ENCODE peak calls at places on chromosomes 7 and 10, in ten cellular contexts. One of them, this sample, is unnamed.

GRCh38 chr7:131844380-131844779 is 288.0 kb upstream of the PODXL start:
- DNase-seq in aorta: no peak
- DNase-seq in cardiac fibroblast: no peak
- DNase-seq in OCI-LY7: no peak
- DNase-seq in epithelial cell of proximal tubule: no peak
- DNase-seq in CD8-positive, alpha-beta memory T cell: no peak
- DNase-seq in naive thymus-derived CD4-positive, alpha-beta T cell: no peak
- DNase-seq in kidney: no peak
- DNase-seq in lower leg skin: no peak
- DNase-seq in BJ: no peak
- DNase-seq in this sample: no peak

GRCh38 chr10:28940158-28940888 is 263.0 kb downstream of the BAMBI start:
- DNase-seq in lower leg skin: no peak
- DNase-seq in epithelial cell of proximal tubule: no peak
- DNase-seq in cardiac fibroblast: no peak
- DNase-seq in OCI-LY7: no peak
- DNase-seq in naive thymus-derived CD4-positive, alpha-beta T cell: no peak
- DNase-seq in kidney: no peak
- DNase-seq in BJ: no peak
- DNase-seq in aorta: no peak
- DNase-seq in CD8-positive, alpha-beta memory T cell: no peak
- DNase-seq in this sample: no peak

GRCh38 chr7:28626629-28627262 is 214.4 kb downstream of the CREB5 start:
- DNase-seq in BJ: no peak
- DNase-seq in kidney: no peak
- DNase-seq in naive thymus-derived CD4-positive, alpha-beta T cell: no peak
- DNase-seq in OCI-LY7: peak
- DNase-seq in lower leg skin: no peak
- DNase-seq in epithelial cell of proximal tubule: no peak
- DNase-seq in aorta: no peak
- DNase-seq in cardiac fibroblast: peak
- DNase-seq in CD8-positive, alpha-beta memory T cell: peak
- DNase-seq in this sample: no peak

GRCh38 chr10:69222157-69223027 is 2.3 kb downstream of the HKDC1 start:
- DNase-seq in aorta: no peak
- DNase-seq in CD8-positive, alpha-beta memory T cell: peak
- DNase-seq in naive thymus-derived CD4-positive, alpha-beta T cell: peak
- DNase-seq in lower leg skin: peak
- DNase-seq in epithelial cell of proximal tubule: peak
- DNase-seq in cardiac fibroblast: peak
- DNase-seq in OCI-LY7: peak
- DNase-seq in kidney: peak
- DNase-seq in BJ: no peak
- DNase-seq in this sample: no peak

GRCh38 chr10:121540773-121541395 is 57.4 kb downstream of the FGFR2 start:
- DNase-seq in epithelial cell of proximal tubule: no peak
- DNase-seq in cardiac fibroblast: no peak
- DNase-seq in OCI-LY7: no peak
- DNase-seq in BJ: no peak
- DNase-seq in naive thymus-derived CD4-positive, alpha-beta T cell: no peak
- DNase-seq in kidney: no peak
- DNase-seq in lower leg skin: no peak
- DNase-seq in aorta: no peak
- DNase-seq in CD8-positive, alpha-beta memory T cell: no peak
- DNase-seq in this sample: no peak

GRCh38 chr10:122245136-122245535 is 26.0 kb upstream of the BTBD16 start:
- DNase-seq in epithelial cell of proximal tubule: no peak
- DNase-seq in aorta: no peak
- DNase-seq in BJ: no peak
- DNase-seq in CD8-positive, alpha-beta memory T cell: no peak
- DNase-seq in lower leg skin: no peak
- DNase-seq in OCI-LY7: no peak
- DNase-seq in cardiac fibroblast: no peak
- DNase-seq in naive thymus-derived CD4-positive, alpha-beta T cell: no peak
- DNase-seq in kidney: no peak
- DNase-seq in this sample: no peak

GRCh38 chr7:148385009-148385682 is 205.4 kb upstream of the C7orf33 start:
- DNase-seq in aorta: no peak
- DNase-seq in CD8-positive, alpha-beta memory T cell: no peak
- DNase-seq in OCI-LY7: no peak
- DNase-seq in kidney: no peak
- DNase-seq in lower leg skin: no peak
- DNase-seq in BJ: no peak
- DNase-seq in naive thymus-derived CD4-positive, alpha-beta T cell: no peak
- DNase-seq in cardiac fibroblast: no peak
- DNase-seq in epithelial cell of proximal tubule: no peak
- DNase-seq in this sample: no peak

GRCh38 chr10:118166951-118167350 is 120.2 kb upstream of the RAB11FIP2 start:
- DNase-seq in CD8-positive, alpha-beta memory T cell: no peak
- DNase-seq in aorta: no peak
- DNase-seq in naive thymus-derived CD4-positive, alpha-beta T cell: no peak
- DNase-seq in OCI-LY7: no peak
- DNase-seq in cardiac fibroblast: no peak
- DNase-seq in BJ: no peak
- DNase-seq in lower leg skin: no peak
- DNase-seq in kidney: no peak
- DNase-seq in epithelial cell of proximal tubule: no peak
- DNase-seq in this sample: no peak

GRCh38 chr10:127563718-127564553 is 14.8 kb downstream of the NPS start:
- DNase-seq in CD8-positive, alpha-beta memory T cell: no peak
- DNase-seq in cardiac fibroblast: no peak
- DNase-seq in aorta: no peak
- DNase-seq in epithelial cell of proximal tubule: no peak
- DNase-seq in naive thymus-derived CD4-positive, alpha-beta T cell: no peak
- DNase-seq in BJ: no peak
- DNase-seq in lower leg skin: no peak
- DNase-seq in OCI-LY7: peak
- DNase-seq in kidney: no peak
- DNase-seq in this sample: no peak

GRCh38 chr10:70664702-70665195 is 7.6 kb upstream of the ADAMTS14 start:
- DNase-seq in aorta: no peak
- DNase-seq in kidney: no peak
- DNase-seq in naive thymus-derived CD4-positive, alpha-beta T cell: no peak
- DNase-seq in BJ: peak
- DNase-seq in cardiac fibroblast: peak
- DNase-seq in lower leg skin: no peak
- DNase-seq in CD8-positive, alpha-beta memory T cell: no peak
- DNase-seq in epithelial cell of proximal tubule: peak
- DNase-seq in OCI-LY7: peak
- DNase-seq in this sample: no peak

GRCh38 chr7:76346097-76346496 is 12.7 kb downstream of the YWHAG start:
- DNase-seq in lower leg skin: no peak
- DNase-seq in naive thymus-derived CD4-positive, alpha-beta T cell: no peak
- DNase-seq in CD8-positive, alpha-beta memory T cell: no peak
- DNase-seq in BJ: no peak
- DNase-seq in OCI-LY7: no peak
- DNase-seq in aorta: no peak
- DNase-seq in cardiac fibroblast: no peak
- DNase-seq in epithelial cell of proximal tubule: no peak
- DNase-seq in kidney: no peak
- DNase-seq in this sample: no peak

GRCh38 chr10:94183666-94184264 is 179.0 kb downstream of the NOC3L start:
- DNase-seq in kidney: no peak
- DNase-seq in BJ: peak
- DNase-seq in CD8-positive, alpha-beta memory T cell: no peak
- DNase-seq in naive thymus-derived CD4-positive, alpha-beta T cell: no peak
- DNase-seq in lower leg skin: no peak
- DNase-seq in aorta: no peak
- DNase-seq in epithelial cell of proximal tubule: no peak
- DNase-seq in cardiac fibroblast: peak
- DNase-seq in OCI-LY7: no peak
- DNase-seq in this sample: no peak

DNA sequence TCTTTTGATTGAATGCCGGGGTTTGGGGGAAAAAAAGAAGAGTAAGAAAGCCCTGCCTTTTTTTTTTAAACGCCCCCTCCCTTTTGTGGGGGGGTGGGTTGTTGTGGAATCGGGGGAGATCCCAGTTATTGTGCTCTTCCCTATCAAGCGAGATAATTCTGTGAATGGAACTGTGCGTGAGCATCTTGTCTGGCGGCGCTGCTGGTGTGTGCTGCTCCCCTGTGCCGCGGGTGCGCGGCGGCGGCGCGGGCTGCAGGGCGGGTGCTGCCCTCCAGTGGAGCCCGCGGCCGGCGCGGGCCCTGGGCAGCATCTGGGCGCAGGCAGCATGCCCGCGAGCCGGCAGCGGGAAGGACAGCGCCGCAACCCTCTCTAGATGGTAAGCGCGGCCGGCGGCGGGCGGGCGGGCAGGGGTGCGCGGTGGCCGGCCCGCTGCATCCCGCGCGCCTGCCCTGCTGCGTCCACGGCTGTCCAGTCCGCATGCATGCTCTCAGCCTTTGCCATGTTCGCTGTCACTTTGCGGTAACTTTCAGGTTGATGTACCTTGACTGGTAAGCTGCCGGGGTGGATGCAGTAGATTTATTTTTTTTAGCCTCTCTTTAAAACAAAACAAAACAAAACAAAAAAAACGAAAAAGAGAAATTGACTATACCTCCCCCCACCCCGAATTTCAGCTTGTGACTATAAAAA is 176.6 kb downstream of the TCF7L2 start:
- DNase-seq in OCI-LY7: no peak
- DNase-seq in CD8-positive, alpha-beta memory T cell: peak
- DNase-seq in cardiac fibroblast: peak
- DNase-seq in kidney: peak
- DNase-seq in aorta: peak
- DNase-seq in lower leg skin: no peak
- DNase-seq in naive thymus-derived CD4-positive, alpha-beta T cell: no peak
- DNase-seq in BJ: no peak
- DNase-seq in epithelial cell of proximal tubule: no peak
- DNase-seq in this sample: no peak
- H3K4me3 ChIP-seq in OCI-LY7: no peak
- H3K4me3 ChIP-seq in CD8-positive, alpha-beta memory T cell: no peak
- H3K4me3 ChIP-seq in cardiac fibroblast: peak
- H3K4me3 ChIP-seq in kidney: no peak
- H3K4me3 ChIP-seq in aorta: peak
- H3K4me3 ChIP-seq in lower leg skin: no peak
- H3K4me3 ChIP-seq in naive thymus-derived CD4-positive, alpha-beta T cell: no peak
- H3K4me3 ChIP-seq in BJ: peak
- H3K4me3 ChIP-seq in epithelial cell of proximal tubule: peak
- H3K4me3 ChIP-seq in this sample: peak

GRCh38 chr7:103702982-103703381 is 257.0 kb upstream of the SLC26A5 start:
- DNase-seq in OCI-LY7: no peak
- DNase-seq in aorta: no peak
- DNase-seq in naive thymus-derived CD4-positive, alpha-beta T cell: no peak
- DNase-seq in epithelial cell of proximal tubule: no peak
- DNase-seq in lower leg skin: no peak
- DNase-seq in CD8-positive, alpha-beta memory T cell: no peak
- DNase-seq in kidney: no peak
- DNase-seq in cardiac fibroblast: no peak
- DNase-seq in BJ: no peak
- DNase-seq in this sample: no peak

GRCh38 chr7:103706805-103707204 is 260.8 kb upstream of the SLC26A5 start:
- DNase-seq in lower leg skin: no peak
- DNase-seq in aorta: no peak
- DNase-seq in BJ: no peak
- DNase-seq in cardiac fibroblast: no peak
- DNase-seq in kidney: no peak
- DNase-seq in CD8-positive, alpha-beta memory T cell: no peak
- DNase-seq in epithelial cell of proximal tubule: no peak
- DNase-seq in naive thymus-derived CD4-positive, alpha-beta T cell: no peak
- DNase-seq in OCI-LY7: no peak
- DNase-seq in this sample: no peak

GRCh38 chr7:103702454-103702853 is 256.4 kb upstream of the SLC26A5 start:
- DNase-seq in lower leg skin: no peak
- DNase-seq in epithelial cell of proximal tubule: no peak
- DNase-seq in OCI-LY7: no peak
- DNase-seq in kidney: no peak
- DNase-seq in naive thymus-derived CD4-positive, alpha-beta T cell: no peak
- DNase-seq in aorta: no peak
- DNase-seq in BJ: no peak
- DNase-seq in cardiac fibroblast: no peak
- DNase-seq in CD8-positive, alpha-beta memory T cell: no peak
- DNase-seq in this sample: no peak

GRCh38 chr7:103705542-103705941 is 259.5 kb upstream of the SLC26A5 start:
- DNase-seq in lower leg skin: no peak
- DNase-seq in cardiac fibroblast: no peak
- DNase-seq in kidney: no peak
- DNase-seq in OCI-LY7: no peak
- DNase-seq in BJ: no peak
- DNase-seq in naive thymus-derived CD4-positive, alpha-beta T cell: no peak
- DNase-seq in CD8-positive, alpha-beta memory T cell: no peak
- DNase-seq in aorta: no peak
- DNase-seq in epithelial cell of proximal tubule: no peak
- DNase-seq in this sample: no peak

DNA sequence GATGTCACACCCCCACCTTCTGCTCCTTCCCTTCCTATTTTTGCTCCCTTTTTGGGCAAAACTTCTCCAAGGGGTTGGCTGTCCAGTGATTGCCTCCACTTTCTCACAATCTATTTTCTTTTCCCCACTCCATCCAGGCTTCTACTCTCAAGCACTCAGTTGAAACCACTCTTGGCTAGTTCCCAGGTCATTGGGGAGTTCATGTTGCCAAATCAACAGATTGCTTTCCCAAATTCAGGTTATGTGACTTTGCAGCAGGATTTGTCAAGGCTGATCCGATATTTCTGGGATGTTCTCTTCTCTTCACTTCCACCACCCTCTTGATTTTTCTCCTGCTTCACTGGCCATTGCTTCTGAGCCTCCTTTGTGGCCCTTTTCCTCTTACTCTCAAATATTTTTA is 258.7 kb upstream of the SLC26A5 start:
- DNase-seq in epithelial cell of proximal tubule: no peak
- DNase-seq in cardiac fibroblast: no peak
- DNase-seq in CD8-positive, alpha-beta memory T cell: no peak
- DNase-seq in lower leg skin: no peak
- DNase-seq in BJ: no peak
- DNase-seq in aorta: no peak
- DNase-seq in naive thymus-derived CD4-positive, alpha-beta T cell: no peak
- DNase-seq in kidney: no peak
- DNase-seq in OCI-LY7: no peak
- DNase-seq in this sample: no peak
- H3K4me3 ChIP-seq in epithelial cell of proximal tubule: no peak
- H3K4me3 ChIP-seq in cardiac fibroblast: no peak
- H3K4me3 ChIP-seq in CD8-positive, alpha-beta memory T cell: no peak
- H3K4me3 ChIP-seq in lower leg skin: no peak
- H3K4me3 ChIP-seq in BJ: no peak
- H3K4me3 ChIP-seq in aorta: no peak
- H3K4me3 ChIP-seq in naive thymus-derived CD4-positive, alpha-beta T cell: no peak
- H3K4me3 ChIP-seq in kidney: no peak
- H3K4me3 ChIP-seq in OCI-LY7: no peak
- H3K4me3 ChIP-seq in this sample: no peak

GRCh38 chr7:84302949-84303348 is 108.4 kb upstream of the SEMA3A start:
- DNase-seq in cardiac fibroblast: no peak
- DNase-seq in kidney: no peak
- DNase-seq in OCI-LY7: no peak
- DNase-seq in aorta: no peak
- DNase-seq in lower leg skin: no peak
- DNase-seq in BJ: no peak
- DNase-seq in CD8-positive, alpha-beta memory T cell: no peak
- DNase-seq in epithelial cell of proximal tubule: no peak
- DNase-seq in naive thymus-derived CD4-positive, alpha-beta T cell: no peak
- DNase-seq in this sample: no peak
- H3K4me3 ChIP-seq in cardiac fibroblast: no peak
- H3K4me3 ChIP-seq in kidney: no peak
- H3K4me3 ChIP-seq in OCI-LY7: no peak
- H3K4me3 ChIP-seq in aorta: no peak
- H3K4me3 ChIP-seq in lower leg skin: no peak
- H3K4me3 ChIP-seq in BJ: no peak
- H3K4me3 ChIP-seq in CD8-positive, alpha-beta memory T cell: no peak
- H3K4me3 ChIP-seq in epithelial cell of proximal tubule: no peak
- H3K4me3 ChIP-seq in naive thymus-derived CD4-positive, alpha-beta T cell: no peak
- H3K4me3 ChIP-seq in this sample: no peak

GRCh38 chr10:24720096-24720495 is 3.6 kb downstream of the ARHGAP21 start:
- DNase-seq in OCI-LY7: no peak
- DNase-seq in kidney: no peak
- DNase-seq in BJ: no peak
- DNase-seq in CD8-positive, alpha-beta memory T cell: no peak
- DNase-seq in naive thymus-derived CD4-positive, alpha-beta T cell: no peak
- DNase-seq in epithelial cell of proximal tubule: no peak
- DNase-seq in cardiac fibroblast: no peak
- DNase-seq in aorta: no peak
- DNase-seq in lower leg skin: no peak
- DNase-seq in this sample: no peak
- H3K4me3 ChIP-seq in OCI-LY7: peak
- H3K4me3 ChIP-seq in kidney: peak
- H3K4me3 ChIP-seq in BJ: peak
- H3K4me3 ChIP-seq in CD8-positive, alpha-beta memory T cell: no peak
- H3K4me3 ChIP-seq in naive thymus-derived CD4-positive, alpha-beta T cell: no peak
- H3K4me3 ChIP-seq in epithelial cell of proximal tubule: peak
- H3K4me3 ChIP-seq in cardiac fibroblast: peak
- H3K4me3 ChIP-seq in aorta: peak
- H3K4me3 ChIP-seq in lower leg skin: no peak
- H3K4me3 ChIP-seq in this sample: peak

This sample was measured in suprapubic skin.